ENCODE peak calls at places on chromosomes 16 and 17, in seven cellular contexts. One of them, this sample, is unnamed.

GRCh38 chr17:57033296-57033695 is 51.8 kb upstream of the AKAP1 start:
- DNase-seq in heart right ventricle: no peak
- DNase-seq in iris pigment epithelial cell: no peak
- DNase-seq in AML-193: no peak
- DNase-seq in substantia nigra: no peak
- DNase-seq in ovary: peak; percentile 15
- DNase-seq in thoracic aorta: peak; percentile 50
- DNase-seq in this sample: no peak

GRCh38 chr17:38883592-38884526 is 14.0 kb downstream of the LASP1 start:
- DNase-seq in heart right ventricle: no peak
- DNase-seq in iris pigment epithelial cell: peak; percentile 58
- DNase-seq in AML-193: no peak
- DNase-seq in substantia nigra: no peak
- DNase-seq in ovary: no peak
- DNase-seq in thoracic aorta: no peak
- DNase-seq in this sample: no peak

GRCh38 chr16:28289939-28290862 is 2.1 kb upstream of the SBK1 start:
- DNase-seq in heart right ventricle: no peak
- DNase-seq in iris pigment epithelial cell: no peak
- DNase-seq in AML-193: no peak
- DNase-seq in substantia nigra: no peak
- DNase-seq in ovary: no peak
- DNase-seq in thoracic aorta: no peak
- DNase-seq in this sample: no peak

GRCh38 chr16:25709182-25709581 is 17.4 kb downstream of the HS3ST4 start:
- DNase-seq in heart right ventricle: no peak
- DNase-seq in iris pigment epithelial cell: no peak
- DNase-seq in AML-193: no peak
- DNase-seq in substantia nigra: no peak
- DNase-seq in ovary: no peak
- DNase-seq in thoracic aorta: no peak
- DNase-seq in this sample: no peak

GRCh38 chr17:64969046-64969501 is 49.8 kb upstream of the LRRC37A3 start:
- DNase-seq in heart right ventricle: no peak
- DNase-seq in iris pigment epithelial cell: no peak
- DNase-seq in AML-193: no peak
- DNase-seq in substantia nigra: no peak
- DNase-seq in ovary: no peak
- DNase-seq in thoracic aorta: no peak
- DNase-seq in this sample: no peak

GRCh38 chr17:27239584-27239983 is 54.3 kb upstream of the WSB1 start:
- DNase-seq in heart right ventricle: no peak
- DNase-seq in iris pigment epithelial cell: no peak
- DNase-seq in AML-193: no peak
- DNase-seq in substantia nigra: no peak
- DNase-seq in ovary: no peak
- DNase-seq in thoracic aorta: no peak
- DNase-seq in this sample: no peak

GRCh38 chr17:21252289-21252874 is 828 bp downstream of the NATD1 start:
- DNase-seq in heart right ventricle: no peak
- DNase-seq in iris pigment epithelial cell: no peak
- DNase-seq in AML-193: no peak
- DNase-seq in substantia nigra: no peak
- DNase-seq in ovary: no peak
- DNase-seq in thoracic aorta: no peak
- DNase-seq in this sample: no peak

GRCh38 chr16:23858496-23859062 is 22.8 kb downstream of the PRKCB start:
- DNase-seq in heart right ventricle: no peak
- DNase-seq in iris pigment epithelial cell: no peak
- DNase-seq in AML-193: peak; percentile 72
- DNase-seq in substantia nigra: no peak
- DNase-seq in ovary: no peak
- DNase-seq in thoracic aorta: no peak
- DNase-seq in this sample: no peak

GRCh38 chr16:48497932-48498760 is 111.8 kb downstream of the N4BP1 start:
- DNase-seq in heart right ventricle: no peak
- DNase-seq in iris pigment epithelial cell: no peak
- DNase-seq in AML-193: no peak
- DNase-seq in substantia nigra: no peak
- DNase-seq in ovary: peak; percentile 28
- DNase-seq in thoracic aorta: no peak
- DNase-seq in this sample: no peak

GRCh38 chr17:82475458-82475857 is 16.9 kb downstream of the NARF start:
- DNase-seq in heart right ventricle: no peak
- DNase-seq in iris pigment epithelial cell: peak; percentile 20
- DNase-seq in AML-193: no peak
- DNase-seq in substantia nigra: no peak
- DNase-seq in ovary: no peak
- DNase-seq in thoracic aorta: no peak
- DNase-seq in this sample: no peak

GRCh38 chr17:7403043-7403901 is 625 bp downstream of the TMEM256 start:
- DNase-seq in heart right ventricle: peak; percentile 74
- DNase-seq in iris pigment epithelial cell: peak; percentile 74
- DNase-seq in AML-193: no peak
- DNase-seq in substantia nigra: no peak
- DNase-seq in ovary: no peak
- DNase-seq in thoracic aorta: peak; percentile 26
- DNase-seq in this sample: no peak

GRCh38 chr17:33595783-33596182 is 302.7 kb upstream of the ASIC2 start:
- DNase-seq in heart right ventricle: no peak
- DNase-seq in iris pigment epithelial cell: no peak
- DNase-seq in AML-193: no peak
- DNase-seq in substantia nigra: no peak
- DNase-seq in ovary: no peak
- DNase-seq in thoracic aorta: no peak
- DNase-seq in this sample: no peak

GRCh38 chr17:70622382-70623260 is 453.3 kb downstream of the KCNJ2 start:
- DNase-seq in heart right ventricle: peak; percentile 37
- DNase-seq in iris pigment epithelial cell: peak; percentile 56
- DNase-seq in AML-193: no peak
- DNase-seq in substantia nigra: peak; percentile 79
- DNase-seq in ovary: no peak
- DNase-seq in thoracic aorta: no peak
- DNase-seq in this sample: no peak

GRCh38 chr17:17911003-17911613 is 61.1 kb downstream of the TOM1L2 start:
- DNase-seq in heart right ventricle: no peak
- DNase-seq in iris pigment epithelial cell: no peak
- DNase-seq in AML-193: no peak
- DNase-seq in substantia nigra: no peak
- DNase-seq in ovary: no peak
- DNase-seq in thoracic aorta: no peak
- DNase-seq in this sample: no peak

GRCh38 chr16:27918755-27919154 is 144.8 kb downstream of the GSG1L start:
- DNase-seq in heart right ventricle: no peak
- DNase-seq in iris pigment epithelial cell: no peak
- DNase-seq in AML-193: no peak
- DNase-seq in substantia nigra: no peak
- DNase-seq in ovary: no peak
- DNase-seq in thoracic aorta: no peak
- DNase-seq in this sample: no peak

GRCh38 chr16:27430923-27431484 is 29.0 kb downstream of the IL21R start:
- DNase-seq in heart right ventricle: no peak
- DNase-seq in iris pigment epithelial cell: peak; percentile 48
- DNase-seq in AML-193: no peak
- DNase-seq in substantia nigra: no peak
- DNase-seq in ovary: no peak
- DNase-seq in thoracic aorta: no peak
- DNase-seq in this sample: no peak

GRCh38 chr17:35740216-35740615 is 8.8 kb downstream of the RASL10B start:
- DNase-seq in heart right ventricle: no peak
- DNase-seq in iris pigment epithelial cell: no peak
- DNase-seq in AML-193: no peak
- DNase-seq in substantia nigra: no peak
- DNase-seq in ovary: no peak
- DNase-seq in thoracic aorta: no peak
- DNase-seq in this sample: no peak

GRCh38 chr16:13621639-13622038 is 298.3 kb upstream of the ERCC4 start:
- DNase-seq in heart right ventricle: no peak
- DNase-seq in iris pigment epithelial cell: no peak
- DNase-seq in AML-193: no peak
- DNase-seq in substantia nigra: no peak
- DNase-seq in ovary: no peak
- DNase-seq in thoracic aorta: no peak
- DNase-seq in this sample: no peak

GRCh38 chr17:28684963-28685362 is 23.0 kb downstream of the SUPT6H start:
- DNase-seq in heart right ventricle: no peak
- DNase-seq in iris pigment epithelial cell: peak; percentile 46
- DNase-seq in AML-193: no peak
- DNase-seq in substantia nigra: peak; percentile 67
- DNase-seq in ovary: peak; percentile 64
- DNase-seq in thoracic aorta: no peak
- DNase-seq in this sample: no peak

GRCh38 chr17:45431531-45432404 is 902 bp downstream of the ARHGAP27 start:
- DNase-seq in heart right ventricle: peak; percentile 68
- DNase-seq in iris pigment epithelial cell: no peak
- DNase-seq in AML-193: peak; percentile 69
- DNase-seq in substantia nigra: peak; percentile 28
- DNase-seq in ovary: no peak
- DNase-seq in thoracic aorta: no peak
- DNase-seq in this sample: peak; percentile 84

This sample was measured in breast epithelium.